ENCODE peak calls at places on chromosomes 7 and 10, in six cellular contexts. R, P, T, Y, I and B are unnamed samples.

GRCh38 chr7:31340603-31341002 is at the start of gene NEUROD6:
- DNase-seq in T (no peak), P (no peak), R (no peak), I (no peak), Y (no peak), B (no peak)

GRCh38 chr7:85065306-85065705 is 121.5 kb downstream of the SEMA3D start:
- DNase-seq in T (no peak), Y (peak; percentile 18), R (no peak), I (no peak), P (no peak), B (no peak)

GRCh38 chr10:82942572-82943091 is 1067.6 kb downstream of the NRG3 start:
- DNase-seq in I (no peak), P (no peak), Y (no peak), R (peak; percentile 63), T (no peak), B (peak; percentile 20)

GRCh38 chr10:33005322-33006282 is 47.6 kb upstream of the ITGB1 start:
- DNase-seq in I (peak; percentile 94), T (peak; percentile 62), P (peak; percentile 88), R (peak; percentile 63), Y (peak; percentile 73), B (peak; percentile 71)

GRCh38 chr7:92953657-92954056 is 117.3 kb upstream of the CDK6 start:
- DNase-seq in P (no peak), Y (no peak), I (no peak), R (no peak), T (no peak), B (no peak)

GRCh38 chr7:44750921-44751571 is 2.4 kb downstream of the ZMIZ2 start:
- DNase-seq in R (no peak), P (no peak), Y (no peak), I (no peak), T (peak; percentile 34), B (peak; percentile 40)

GRCh38 chr7:13414661-13415105 is 574.8 kb downstream of the ETV1 start:
- DNase-seq in R (no peak), T (peak; percentile 60), Y (no peak), P (no peak), I (no peak), B (no peak)

GRCh38 chr7:46015107-46015868 is 94.2 kb upstream of the IGFBP3 start:
- DNase-seq in I (no peak), R (no peak), T (peak; percentile 92), Y (peak; percentile 71), P (peak; percentile 50), B (peak; percentile 71)

GRCh38 chr7:81484266-81484665 is 285.6 kb downstream of the HGF start:
- DNase-seq in R (peak; percentile 16), Y (peak; percentile 61), I (no peak), T (peak; percentile 82), P (no peak), B (peak; percentile 37)

GRCh38 chr10:120988751-120989150 is 137.6 kb downstream of the WDR11 start:
- DNase-seq in Y (no peak), I (no peak), P (no peak), R (no peak), T (no peak), B (no peak)

GRCh38 chr7:80466638-80467037 is 45.2 kb downstream of the GNAT3 start:
- DNase-seq in P (no peak), R (no peak), I (no peak), Y (no peak), T (peak; percentile 8), B (no peak)

GRCh38 chr7:95169678-95170077 is 154.7 kb downstream of the PON1 start:
- DNase-seq in I (no peak), R (no peak), Y (no peak), T (no peak), P (no peak), B (no peak)

GRCh38 chr10:112424658-112425057 is 22.1 kb downstream of the ZDHHC6 start:
- DNase-seq in P (no peak), Y (no peak), T (no peak), I (no peak), R (no peak), B (no peak)

GRCh38 chr7:142420554-142421362 is 162.9 kb upstream of the PRSS58 start:
- DNase-seq in P (no peak), Y (no peak), T (peak; percentile 60), R (no peak), I (no peak), B (no peak)

GRCh38 chr7:112207106-112207592 is 654 bp downstream of the ZNF277 start:
- DNase-seq in T (peak; percentile 19), I (no peak), R (no peak), P (no peak), Y (no peak), B (no peak)

GRCh38 chr7:93620057-93620456 is 45.5 kb upstream of the CALCR start:
- DNase-seq in R (no peak), Y (no peak), T (no peak), P (no peak), I (no peak), B (no peak)

GRCh38 chr7:100543586-100543985 is 4.6 kb downstream of the AGFG2 start:
- DNase-seq in I (no peak), R (no peak), P (no peak), Y (no peak), T (no peak), B (no peak)

GRCh38 chr7:105618016-105618296 is 36.7 kb upstream of the EFCAB10 start:
- DNase-seq in P (no peak), R (no peak), Y (no peak), I (no peak), T (peak; percentile 44), B (no peak)

GRCh38 chr10:3408603-3409365 is 236.2 kb upstream of the PITRM1 start:
- DNase-seq in R (no peak), P (no peak), I (no peak), Y (no peak), T (no peak), B (no peak)

GRCh38 chr7:11185179-11185578 is 211.5 kb downstream of the PHF14 start:
- DNase-seq in T (no peak), R (no peak), Y (no peak), I (no peak), P (no peak), B (no peak)

GRCh38 chr7:81234896-81235295 is 316.0 kb upstream of the SEMA3C start:
- DNase-seq in R (no peak), Y (no peak), T (no peak), I (no peak), P (no peak), B (no peak)

GRCh38 chr7:100088621-100089457 is at the start of gene COPS6:
- DNase-seq in P (peak; percentile 91), I (peak; percentile 98), Y (peak; percentile 91), T (peak; percentile 85), R (peak; percentile 81), B (peak; percentile 90)

GRCh38 chr10:30784521-30784895 is 155.0 kb upstream of the LYZL2 start:
- DNase-seq in I (no peak), Y (no peak), P (no peak), R (no peak), T (no peak), B (no peak)

GRCh38 chr10:79334573-79334972 is 12.7 kb upstream of the PPIF start:
- DNase-seq in R (no peak), P (no peak), Y (no peak), T (no peak), I (no peak), B (no peak)

GRCh38 chr7:70595741-70596574 is 536.0 kb upstream of the GALNT17 start:
- DNase-seq in R (no peak), Y (no peak), P (peak; percentile 45), T (peak; percentile 47), I (peak; percentile 86), B (no peak)

GRCh38 chr10:118002581-118002980 is 44.2 kb downstream of the RAB11FIP2 start:
- DNase-seq in R (no peak), Y (no peak), P (no peak), I (no peak), T (no peak), B (no peak)

GRCh38 chr10:79905322-79906314 is 43.3 kb downstream of the SFTPD start:
- DNase-seq in T (peak; percentile 5), Y (no peak), I (no peak), P (no peak), R (no peak), B (no peak)

GRCh38 chr10:14063531-14064317 is 267.0 kb downstream of the FRMD4A start:
- DNase-seq in Y (no peak), I (no peak), P (no peak), T (peak; percentile 44), R (no peak), B (no peak)

GRCh38 chr7:44291066-44291732 is 34.2 kb downstream of the CAMK2B start:
- DNase-seq in Y (peak; percentile 77), P (peak; percentile 75), T (no peak), R (peak; percentile 92), I (peak; percentile 73), B (peak; percentile 85)

GRCh38 chr10:78212134-78212785 is 178.6 kb downstream of the RPS24 start:
- DNase-seq in R (peak; percentile 66), Y (peak; percentile 49), T (no peak), I (peak; percentile 56), P (no peak), B (peak; percentile 52)

GRCh38 chr10:88117227-88117626 is 253.8 kb downstream of the PTEN start:
- DNase-seq in I (no peak), R (no peak), Y (no peak), T (no peak), P (no peak), B (no peak)

GRCh38 chr7:156123362-156123761 is 311.1 kb upstream of the SHH start:
- DNase-seq in P (no peak), T (no peak), Y (no peak), R (no peak), I (no peak), B (no peak)

GRCh38 chr7:26100940-26101339 is 51.1 kb upstream of the NFE2L3 start:
- DNase-seq in P (no peak), T (no peak), R (no peak), Y (no peak), I (peak; percentile 33), B (no peak)
- H3K4me3 ChIP-seq in P (no peak overlapping the region), T (no peak overlapping the region), R (no peak overlapping the region), Y (no peak overlapping the region), I (no peak overlapping the region), B (no peak overlapping the region)

GRCh38 chr10:62177111-62177510 is 91.5 kb downstream of the RTKN2 start:
- DNase-seq in T (no peak), P (no peak), R (no peak), I (no peak), Y (no peak), B (no peak)
- TF ChIP-seq CTCF in T (no peak), P (no peak), R (no peak), I (no peak), Y (no peak), B (no peak)

GRCh38 chr7:6382797-6383196 is 65.0 kb downstream of the DAGLB start:
- DNase-seq in R (no peak), P (no peak), Y (no peak), T (no peak), I (no peak), B (no peak)
- H3K4me1 ChIP-seq in R (peaks cover 26% of the 10 kb centered on the region), P (peaks cover 100% of the 10 kb centered on the region), Y (peaks cover 99% of the 10 kb centered on the region), T (peaks cover 8% of the 10 kb centered on the region), I (peaks cover 96% of the 10 kb centered on the region), B (peaks cover 100% of the 10 kb centered on the region)

DNA sequence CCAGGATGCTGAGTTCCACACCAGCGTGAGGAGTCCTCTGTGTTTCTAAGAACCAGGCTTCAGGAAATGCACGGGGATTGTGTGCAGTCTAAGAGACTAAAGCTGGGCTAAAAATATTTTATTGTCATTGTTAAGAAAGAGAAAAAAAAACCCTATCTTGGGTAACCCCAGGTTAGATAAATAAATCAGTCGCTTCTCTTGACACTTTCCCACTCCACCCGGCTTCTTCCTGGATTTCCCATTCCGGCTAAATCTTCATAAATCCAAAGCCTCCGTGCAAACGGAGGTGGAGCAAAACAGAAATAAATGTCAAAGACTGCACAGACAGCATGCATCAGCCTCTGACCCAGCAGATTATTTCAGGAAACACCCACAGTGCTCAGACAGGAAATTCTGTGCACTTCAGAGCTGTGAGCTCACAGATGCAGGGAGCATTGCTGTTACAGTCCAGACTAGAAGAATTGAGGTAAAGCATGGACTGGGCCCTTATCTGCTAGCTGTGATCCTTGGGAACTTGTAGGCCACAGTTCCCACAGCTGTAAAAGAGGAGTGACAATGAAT is 44.8 kb upstream of the GRID1 start:
- DNase-seq in I (no peak), R (no peak), T (peak; percentile 45), Y (no peak), P (no peak), B (no peak)
- H3K4me3 ChIP-seq in I (no peak overlapping the region), R (no peak overlapping the region), T (no peak overlapping the region), Y (no peak overlapping the region), P (no peak overlapping the region), B (no peak overlapping the region)